ENCODE peak calls at places on chromosome 5, in five cellular contexts. B is tibial artery, T is RWPE2, K is OCI-LY7, F is osteocyte. Q is an unnamed sample.

GRCh38 chr5:95124101-95124500 is 160.8 kb downstream of the MCTP1 start:
- DNase-seq in F (no peak), B (no peak), K (no peak), T (no peak), Q (no peak)

GRCh38 chr5:139954462-139954861 is 88.6 kb downstream of the NRG2 start:
- DNase-seq in K (no peak), B (no peak), F (no peak), T (no peak), Q (no peak)

GRCh38 chr5:138753794-138754698 is 821 bp downstream of the CTNNA1 start:
- DNase-seq in T (peak; percentile 87), K (no peak), F (peak; percentile 90), B (peak; percentile 95), Q (peak; percentile 81)

GRCh38 chr5:155512302-155512701 is 498.7 kb downstream of the KIF4B start:
- DNase-seq in T (no peak), F (no peak), B (no peak), K (no peak), Q (no peak)

GRCh38 chr5:143148461-143149170 is 254.9 kb downstream of the NR3C1 start:
- DNase-seq in B (peak; percentile 64), F (no peak), K (no peak), T (no peak), Q (no peak)

GRCh38 chr5:142881727-142882126 is 111.5 kb downstream of the ARHGAP26 start:
- DNase-seq in B (no peak), T (no peak), F (no peak), K (no peak), Q (no peak)

GRCh38 chr5:178090856-178091255 is 22.5 kb upstream of the N4BP3 start:
- DNase-seq in K (no peak), T (no peak), F (no peak), B (no peak), Q (no peak)

GRCh38 chr5:95725071-95725820 is 5.9 kb upstream of the RHOBTB3 start:
- DNase-seq in F (no peak), T (no peak), B (no peak), K (no peak), Q (no peak)

GRCh38 chr5:170296036-170296934 is 1.3 kb downstream of the LCP2 start:
- DNase-seq in K (no peak), B (no peak), T (no peak), F (no peak), Q (no peak)

GRCh38 chr5:6135977-6136376 is 242.4 kb downstream of the MED10 start:
- DNase-seq in B (no peak), F (no peak), K (peak; percentile 84), T (no peak), Q (no peak)

GRCh38 chr5:59525310-59525709 is 368.2 kb downstream of the PDE4D start:
- DNase-seq in B (no peak), F (no peak), K (no peak), T (no peak), Q (no peak)

GRCh38 chr5:151458314-151458713 is 10.9 kb downstream of the SLC36A1 start:
- DNase-seq in K (no peak), B (no peak), T (no peak), F (no peak), Q (no peak)

GRCh38 chr5:151456321-151456940 is 9.0 kb downstream of the SLC36A1 start:
- DNase-seq in F (no peak), T (no peak), B (no peak), K (no peak), Q (no peak)

GRCh38 chr5:151461312-151461711 is 13.9 kb downstream of the SLC36A1 start:
- DNase-seq in F (no peak), K (no peak), B (no peak), T (no peak), Q (no peak)

GRCh38 chr5:151463137-151464029 is 16.0 kb downstream of the SLC36A1 start:
- DNase-seq in B (no peak), K (peak; percentile 19), F (no peak), T (no peak), Q (peak; percentile 46)

GRCh38 chr5:151459680-151460079 is 12.3 kb downstream of the SLC36A1 start:
- DNase-seq in K (no peak), F (no peak), B (no peak), T (no peak), Q (peak; percentile 56)
- TF ChIP-seq CTCF in K (no peak), F (peak; percentile 51), B (no peak), T (no peak), Q (no peak)

DNA sequence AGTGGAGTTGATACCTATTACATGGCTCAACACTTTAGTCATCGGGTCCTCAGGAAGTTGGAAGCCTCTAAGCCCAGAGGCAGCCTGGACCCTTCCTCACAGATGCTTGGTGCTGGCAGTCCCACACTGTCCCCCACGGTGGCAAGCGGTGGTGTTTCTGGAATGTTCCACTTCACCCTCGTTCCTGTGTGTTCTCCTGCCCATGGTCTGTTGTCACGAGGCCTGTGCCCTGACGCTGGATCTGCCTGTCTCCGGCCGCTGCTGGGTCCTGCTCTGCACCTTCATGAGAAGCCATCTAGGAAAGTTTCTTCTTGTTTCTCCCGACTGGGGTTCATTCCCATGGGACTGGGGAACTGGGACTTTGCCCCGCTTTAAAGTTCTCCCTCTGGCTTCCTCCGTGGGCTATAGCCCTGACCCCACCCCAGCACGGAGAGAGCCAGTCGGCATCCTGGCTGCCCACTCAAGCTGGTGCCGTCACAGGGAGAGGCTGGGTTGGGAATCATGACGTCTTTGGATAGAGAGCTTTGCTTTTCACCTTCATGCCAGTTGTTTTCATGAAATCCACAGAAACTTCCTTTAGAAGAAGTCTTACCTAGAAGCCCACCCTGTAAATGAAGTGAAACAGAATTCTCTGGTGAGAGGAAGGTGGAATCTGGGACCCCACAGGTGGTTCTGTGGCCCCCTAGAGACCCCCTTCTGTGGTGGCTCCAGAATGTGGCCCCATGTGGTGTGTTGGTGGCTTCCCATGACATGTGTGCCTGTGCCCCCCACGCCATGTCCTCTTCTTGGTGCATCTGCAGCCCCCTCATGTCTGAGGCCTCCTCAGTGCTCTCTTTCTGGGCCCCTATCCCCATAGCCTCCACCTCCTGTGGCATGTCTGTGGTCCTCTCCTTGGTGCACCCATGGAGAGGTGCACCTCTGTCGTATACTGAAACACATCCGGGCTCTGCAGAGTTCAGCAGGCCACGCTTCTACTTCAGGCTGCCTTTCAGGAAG is 43.8 kb downstream of the TRIP13 start:
- DNase-seq in F (peak; percentile 80), B (peak; percentile 6), K (no peak), T (peak; percentile 61), Q (peak; percentile 22)
- TF ChIP-seq CTCF in F (no peak), B (no peak), K (no peak), T (no peak), Q (no peak)

GRCh38 chr5:175922192-175922885 is 45.8 kb downstream of the THOC3 start:
- DNase-seq in K (no peak), T (no peak), B (no peak), F (no peak), Q (no peak)
- TF ChIP-seq CTCF in K (no peak), T (no peak), B (no peak), F (no peak), Q (no peak)

DNA sequence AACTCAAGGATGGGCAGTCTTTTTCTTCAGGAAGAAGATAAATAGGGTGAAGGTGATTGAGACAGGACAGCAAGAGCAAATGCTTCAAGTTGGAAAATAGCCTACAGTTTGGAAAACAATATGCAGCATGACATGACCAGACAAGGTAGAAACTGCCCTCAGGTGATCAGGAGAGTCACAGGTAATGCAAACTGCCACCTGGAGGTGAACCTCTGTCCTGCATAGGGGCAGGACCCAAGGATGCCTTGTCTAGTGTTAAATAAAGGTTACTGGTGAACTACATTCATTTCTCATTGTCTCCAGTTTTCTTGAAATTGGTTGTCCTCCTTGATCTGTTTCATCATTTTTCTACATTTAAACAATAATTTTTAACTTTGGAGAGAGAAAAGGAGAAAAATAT is 232.1 kb downstream of the SEMA5A start:
- DNase-seq in B (no peak), F (no peak), K (no peak), T (no peak), Q (no peak)
- TF ChIP-seq CTCF in B (no peak), F (no peak), K (peak; percentile 26), T (no peak), Q (no peak)

GRCh38 chr5:54844905-54845566 is 140.4 kb downstream of the ESM1 start:
- DNase-seq in F (no peak), B (no peak), T (no peak), K (peak; percentile 70), Q (peak; percentile 18)
- TF ChIP-seq CTCF in F (peak; percentile 71), B (peak; percentile 61), T (peak; percentile 89), K (peak; percentile 89), Q (peak; percentile 41)

GRCh38 chr5:17182494-17182893 is 34.9 kb upstream of the BASP1 start:
- DNase-seq in K (no peak), F (no peak), B (no peak), T (no peak), Q (no peak)
- TF ChIP-seq CTCF in K (no peak), F (no peak), B (no peak), T (no peak), Q (no peak)

GRCh38 chr5:107873877-107874276 is 203.1 kb upstream of the EFNA5 start:
- DNase-seq in T (no peak), B (no peak), K (no peak), F (no peak), Q (no peak)

GRCh38 chr5:107874810-107875209 is 204.1 kb upstream of the EFNA5 start:
- DNase-seq in K (no peak), F (no peak), B (no peak), T (no peak), Q (no peak)

GRCh38 chr5:107878676-107879075 is 207.9 kb upstream of the EFNA5 start:
- DNase-seq in K (no peak), T (no peak), F (no peak), B (no peak), Q (no peak)

GRCh38 chr5:107870984-107871383 is 200.2 kb upstream of the EFNA5 start:
- DNase-seq in T (no peak), B (no peak), F (no peak), K (no peak), Q (no peak)

GRCh38 chr5:107875834-107876233 is 205.1 kb upstream of the EFNA5 start:
- DNase-seq in T (no peak), K (no peak), B (peak; percentile 27), F (no peak), Q (no peak)
- TF ChIP-seq CTCF in T (peak; percentile 13), K (no peak), B (no peak), F (no peak), Q (peak; percentile 17)

DNA sequence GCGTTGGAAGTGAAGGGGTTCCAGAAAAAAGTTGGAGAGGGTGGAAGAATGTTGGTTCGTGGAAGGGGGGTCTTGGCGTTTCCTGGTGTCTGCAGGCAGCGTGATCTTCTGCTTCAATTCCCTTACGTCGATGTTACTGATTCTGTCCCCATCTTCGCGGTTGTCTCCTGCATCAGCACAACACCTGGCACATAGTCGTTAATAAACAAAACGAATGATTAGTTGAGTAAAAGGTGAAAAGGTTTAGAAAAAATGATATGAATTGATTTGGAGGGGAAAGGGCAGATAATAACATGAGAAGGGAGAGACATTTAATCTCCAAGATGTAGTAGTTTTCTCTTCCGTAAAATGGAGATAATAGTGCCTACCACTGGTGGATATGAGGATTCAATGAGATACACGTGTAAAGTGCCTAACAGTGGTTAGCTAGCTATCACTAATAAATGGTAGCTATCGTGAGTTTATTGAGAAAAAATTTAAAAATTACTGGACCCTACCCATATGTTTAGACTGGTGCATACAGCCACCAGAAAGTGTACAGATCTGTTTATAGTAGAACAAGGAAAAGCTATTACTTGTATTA is 556 bp downstream of the MTREX start:
- DNase-seq in K (peak; percentile 56), F (no peak), T (no peak), B (no peak), Q (no peak)
- TF ChIP-seq CTCF in K (peak; percentile 73), F (peak; percentile 25), T (peak; percentile 49), B (no peak), Q (no peak)

GRCh38 chr5:151058891-151059611 is 21.8 kb downstream of the TNIP1 start:
- DNase-seq in K (peak; percentile 34), B (no peak), F (no peak), T (no peak), Q (no peak)
- TF ChIP-seq CTCF in K (peak; percentile 58), B (no peak), F (no peak), T (peak; percentile 17), Q (no peak)

GRCh38 chr5:38023799-38024198 is 184.0 kb upstream of the GDNF start:
- DNase-seq in B (no peak), K (no peak), T (no peak), F (no peak), Q (no peak)
- TF ChIP-seq CTCF in B (no peak), K (peak; percentile 26), T (peak; percentile 37), F (peak; percentile 19), Q (no peak)

Q was measured in Caco-2.